ENCODE peak calls at places on chromosomes 12 and 14, in seven cellular contexts. D is hepatocyte, O is mesenchymal stem cell, Q is mammary epithelial cell, F is neural progenitor cell, L is fibroblast of lung, R is HCT116. E is an unnamed sample. For H3K36me3, the result is how much of the 10 kb centered on the place peaks cover.

GRCh38 chr12:116377194-116377735 is 99.8 kb upstream of the MED13L start:
- DNase-seq in D (no peak), L (no peak), R (no peak), Q (no peak), F (no peak), O (no peak), E (no peak)

GRCh38 chr12:45966486-45966885 is 23.9 kb downstream of the SCAF11 start:
- DNase-seq in R (no peak), L (peak), Q (no peak), F (no peak), D (no peak), O (peak), E (peak)

GRCh38 chr14:94775082-94775874 is 5.4 kb upstream of the GSC start:
- DNase-seq in O (no peak), Q (no peak), R (no peak), L (no peak), F (peak), D (no peak), E (no peak)

GRCh38 chr12:31750747-31751039 is 21.9 kb upstream of the AMN1 start:
- DNase-seq in R (no peak), F (no peak), Q (no peak), L (no peak), O (no peak), D (no peak), E (no peak)

GRCh38 chr14:75401356-75401755 is 26.5 kb upstream of the JDP2 start:
- DNase-seq in F (peak), O (peak), D (peak), R (no peak), L (peak), Q (no peak), E (no peak)

GRCh38 chr12:6824962-6825381 is 3.2 kb upstream of the P3H3 start:
- DNase-seq in Q (peak), O (peak), L (no peak), D (no peak), F (no peak), R (no peak), E (peak)

GRCh38 chr14:61257469-61258057 is 23.6 kb downstream of the TMEM30B start:
- DNase-seq in F (no peak), L (no peak), D (peak), R (no peak), O (no peak), Q (no peak), E (no peak)

GRCh38 chr12:15808250-15808971 is 19.2 kb upstream of the EPS8 start:
- DNase-seq in F (no peak), O (peak), D (no peak), R (no peak), L (peak), Q (no peak), E (peak)

GRCh38 chr12:38123566-38124246 is 192.9 kb upstream of the ALG10B start:
- DNase-seq in D (no peak), O (no peak), F (no peak), Q (no peak), R (no peak), L (no peak), E (no peak)

GRCh38 chr14:68922201-68922613 is 56.9 kb downstream of the ACTN1 start:
- DNase-seq in L (peak), D (no peak), R (no peak), Q (no peak), F (no peak), O (no peak), E (no peak)

GRCh38 chr12:92604786-92605185 is 98.0 kb upstream of the PLEKHG7 start:
- DNase-seq in O (no peak), R (no peak), D (no peak), Q (no peak), F (no peak), L (peak), E (no peak)

GRCh38 chr14:85731198-85731597 is 201.3 kb downstream of the FLRT2 start:
- DNase-seq in Q (peak), D (peak), L (peak), R (no peak), O (peak), F (no peak), E (peak)

GRCh38 chr12:28378749-28379148 is 188.5 kb downstream of the CCDC91 start:
- DNase-seq in R (no peak), Q (peak), D (no peak), F (no peak), O (no peak), L (peak), E (peak)

GRCh38 chr12:111430418-111431353 is 25.0 kb downstream of the SH2B3 start:
- DNase-seq in R (no peak), O (peak), L (no peak), Q (no peak), F (no peak), D (no peak), E (no peak)

GRCh38 chr12:126784328-126784921 is 1482.5 kb upstream of the TMEM132C start:
- DNase-seq in R (peak), D (peak), Q (peak), O (no peak), F (peak), L (no peak), E (peak)

GRCh38 chr12:117118838-117119591 is 19.8 kb upstream of the TESC start:
- DNase-seq in Q (no peak), F (peak), R (no peak), O (no peak), L (no peak), D (no peak), E (no peak)

GRCh38 chr12:123056709-123057108 is 76.2 kb downstream of the ARL6IP4 start:
- DNase-seq in O (no peak), L (no peak), F (no peak), R (no peak), D (no peak), Q (no peak), E (no peak)

GRCh38 chr12:123058471-123058870 is 78.0 kb downstream of the ARL6IP4 start:
- DNase-seq in L (no peak), Q (no peak), D (no peak), F (no peak), R (no peak), O (no peak), E (no peak)

GRCh38 chr12:123057505-123058265 is 77.2 kb downstream of the ARL6IP4 start:
- DNase-seq in Q (no peak), L (no peak), R (no peak), F (no peak), O (no peak), D (no peak), E (no peak)

GRCh38 chr12:123059501-123059900 is 79.0 kb downstream of the ARL6IP4 start:
- DNase-seq in L (no peak), Q (no peak), R (no peak), O (peak), F (no peak), D (no peak), E (no peak)

GRCh38 chr12:123058980-123059379 is 78.5 kb downstream of the ARL6IP4 start:
- DNase-seq in F (no peak), O (peak), L (peak), D (no peak), R (no peak), Q (no peak), E (no peak)
- H3K27ac ChIP-seq in F (no peak), O (no peak), L (peak), D (no peak), R (no peak), Q (no peak), E (no peak)

GRCh38 chr12:110137786-110138185 is 13.6 kb downstream of the IFT81 start:
- DNase-seq in F (no peak), O (no peak), D (peak), Q (no peak), L (no peak), R (no peak), E (no peak)
- H3K36me3 ChIP-seq in F (under half), O (under half), D (under half), Q (under half), L (under half), R (under half), E (under half)

GRCh38 chr12:50186667-50187066 is 19.5 kb upstream of the CERS5 start:
- DNase-seq in Q (peak), D (no peak), F (no peak), R (no peak), L (no peak), O (no peak), E (peak)

GRCh38 chr12:50190859-50191258 is 23.7 kb upstream of the CERS5 start:
- DNase-seq in R (no peak), Q (no peak), D (no peak), L (no peak), F (no peak), O (no peak), E (no peak)

GRCh38 chr12:50187084-50187900 is 20.1 kb upstream of the CERS5 start:
- DNase-seq in L (peak), O (peak), F (no peak), R (no peak), Q (peak), D (no peak), E (peak)

GRCh38 chr12:50188280-50188781 is 21.2 kb upstream of the CERS5 start:
- DNase-seq in Q (peak), O (peak), D (peak), R (no peak), F (no peak), L (no peak), E (peak)

DNA sequence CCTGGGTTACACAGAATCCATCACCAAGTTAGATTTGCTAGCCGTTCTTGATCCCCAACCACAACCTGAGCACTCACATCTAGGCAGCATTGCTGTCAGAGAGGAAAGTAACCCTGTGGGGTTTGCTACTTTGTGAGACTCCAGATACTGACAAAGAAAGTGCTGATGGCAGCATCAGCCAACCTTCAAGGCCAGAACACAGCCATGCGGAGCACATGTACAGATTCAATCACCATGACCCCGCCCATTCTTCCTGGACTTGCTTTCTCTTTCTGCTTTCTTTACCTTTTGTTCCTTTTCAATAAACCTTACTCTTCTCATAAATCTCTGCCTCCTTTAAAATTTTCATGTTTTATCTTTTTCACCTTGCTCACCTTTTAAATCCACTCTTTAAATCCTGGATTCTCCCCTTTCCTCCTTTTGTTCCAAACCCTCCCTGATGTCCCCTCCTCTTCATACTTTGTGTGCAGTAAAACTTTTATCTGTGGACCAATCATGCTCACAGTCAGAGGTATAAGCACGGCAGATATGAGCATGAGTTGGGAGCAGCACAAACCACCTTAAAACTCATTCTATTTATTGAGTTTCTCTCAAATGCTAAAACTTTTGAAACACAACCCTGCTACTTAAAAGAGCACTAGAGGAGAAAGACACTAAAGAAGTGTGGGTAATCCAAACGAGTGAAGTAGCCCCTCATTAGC is 21.9 kb upstream of the CERS5 start:
- DNase-seq in D (peak), O (no peak), F (no peak), L (no peak), Q (no peak), R (no peak), E (no peak)
- H3K4me2 ChIP-seq in D (peak), O (no peak), F (no peak), L (no peak), Q (no peak), R (no peak), E (peak)

GRCh38 chr12:4032906-4033628 is 159.9 kb upstream of the PARP11 start:
- DNase-seq in O (peak), F (no peak), R (no peak), L (peak), Q (peak), D (no peak), E (peak)

GRCh38 chr12:4034926-4035325 is 161.7 kb upstream of the PARP11 start:
- DNase-seq in F (no peak), O (peak), R (no peak), D (no peak), L (peak), Q (no peak), E (no peak)

GRCh38 chr12:4030938-4031702 is 157.9 kb upstream of the PARP11 start:
- DNase-seq in D (peak), F (peak), Q (peak), O (peak), R (peak), L (peak), E (peak)

GRCh38 chr12:4027412-4027811 is 154.2 kb upstream of the PARP11 start:
- DNase-seq in O (peak), R (no peak), L (no peak), F (no peak), D (peak), Q (no peak), E (no peak)

DNA sequence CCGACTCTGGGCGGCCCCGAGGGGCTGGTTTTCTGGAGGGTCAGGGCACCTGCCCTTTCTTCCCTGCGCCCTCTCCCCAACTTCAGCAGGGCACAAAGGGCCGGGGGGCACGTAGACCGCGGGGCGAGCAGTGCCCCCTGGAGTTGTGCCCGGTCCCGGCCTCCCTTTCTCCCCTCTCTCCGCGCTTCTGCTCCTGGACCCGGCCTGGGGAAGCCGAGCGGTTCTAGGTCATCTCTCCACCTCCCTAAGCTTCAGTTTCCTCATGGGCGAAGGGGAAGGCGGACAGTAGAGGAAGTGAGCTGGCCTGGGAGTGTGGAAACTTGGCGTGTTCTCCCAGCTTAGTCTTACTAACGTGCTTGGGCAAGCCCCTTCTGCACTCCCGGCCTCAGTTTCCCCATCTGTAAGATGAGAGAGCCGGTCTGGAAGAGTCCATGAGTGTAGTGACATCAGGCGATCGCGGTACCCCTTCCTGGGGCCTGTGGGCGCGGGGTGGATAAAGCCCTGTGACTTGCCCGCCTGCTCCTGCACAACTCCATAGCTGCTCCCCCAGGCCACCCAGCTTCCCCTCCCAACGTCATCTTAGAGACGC is 158.6 kb upstream of the PARP11 start:
- DNase-seq in L (no peak), R (no peak), F (no peak), O (peak), Q (peak), D (peak), E (peak)
- H3K27ac ChIP-seq in L (no peak), R (no peak), F (peak), O (no peak), Q (peak), D (peak), E (peak)

GRCh38 chr12:109878247-109878625 is 2.1 kb downstream of the GLTP start:
- DNase-seq in Q (no peak), L (no peak), D (no peak), O (no peak), F (no peak), R (no peak), E (no peak)
- H3K36me3 ChIP-seq in Q (under half), L (under half), D (under half), O (under half), F (under half), R (under half), E (under half)

DNA sequence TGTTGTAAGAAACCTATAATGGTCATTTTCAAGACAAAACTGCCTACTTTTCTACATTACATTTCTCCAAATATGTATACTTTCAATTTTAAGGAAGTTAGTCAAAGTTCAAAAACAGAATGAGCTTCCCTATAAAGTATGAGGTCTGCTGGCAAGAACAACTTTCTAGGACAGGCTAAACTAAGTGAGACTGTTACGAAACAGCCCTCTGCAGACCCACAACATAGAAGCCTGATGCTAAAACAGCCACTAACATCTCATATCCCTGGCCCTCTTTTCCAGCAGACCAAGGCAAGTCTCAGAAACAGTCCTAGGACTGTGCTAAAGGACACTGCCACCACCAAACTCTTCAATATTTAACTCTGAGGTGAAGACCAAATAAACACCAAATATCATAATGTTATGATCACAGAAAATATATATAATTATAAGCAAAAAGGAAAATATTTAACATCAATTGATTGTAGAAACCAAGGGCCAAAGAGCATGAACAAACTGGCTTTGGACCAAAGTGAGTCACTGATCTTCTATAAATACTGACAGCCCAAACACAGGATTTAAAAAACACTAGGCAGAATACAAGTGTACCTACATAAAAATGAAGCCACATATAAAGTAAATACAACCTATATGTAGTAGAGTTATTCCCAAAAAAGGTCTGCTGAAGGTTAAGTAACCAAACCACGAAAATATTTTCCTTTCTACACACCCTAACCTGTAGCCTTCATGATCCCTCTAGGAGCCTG is 27.7 kb downstream of the PPP4R3A start:
- DNase-seq in O (peak), F (no peak), L (peak), Q (no peak), R (no peak), D (no peak), E (peak)
- H3K4me2 ChIP-seq in O (no peak), F (no peak), L (peak), Q (no peak), R (no peak), D (no peak), E (no peak)

GRCh38 chr14:103444837-103445524 is 59.8 kb downstream of the MARK3 start:
- DNase-seq in D (peak), Q (no peak), O (peak), F (no peak), L (peak), R (no peak), E (peak)
- H3K27ac ChIP-seq in D (peak), Q (no peak), O (peak), F (no peak), L (no peak), R (no peak), E (no peak)

DNA sequence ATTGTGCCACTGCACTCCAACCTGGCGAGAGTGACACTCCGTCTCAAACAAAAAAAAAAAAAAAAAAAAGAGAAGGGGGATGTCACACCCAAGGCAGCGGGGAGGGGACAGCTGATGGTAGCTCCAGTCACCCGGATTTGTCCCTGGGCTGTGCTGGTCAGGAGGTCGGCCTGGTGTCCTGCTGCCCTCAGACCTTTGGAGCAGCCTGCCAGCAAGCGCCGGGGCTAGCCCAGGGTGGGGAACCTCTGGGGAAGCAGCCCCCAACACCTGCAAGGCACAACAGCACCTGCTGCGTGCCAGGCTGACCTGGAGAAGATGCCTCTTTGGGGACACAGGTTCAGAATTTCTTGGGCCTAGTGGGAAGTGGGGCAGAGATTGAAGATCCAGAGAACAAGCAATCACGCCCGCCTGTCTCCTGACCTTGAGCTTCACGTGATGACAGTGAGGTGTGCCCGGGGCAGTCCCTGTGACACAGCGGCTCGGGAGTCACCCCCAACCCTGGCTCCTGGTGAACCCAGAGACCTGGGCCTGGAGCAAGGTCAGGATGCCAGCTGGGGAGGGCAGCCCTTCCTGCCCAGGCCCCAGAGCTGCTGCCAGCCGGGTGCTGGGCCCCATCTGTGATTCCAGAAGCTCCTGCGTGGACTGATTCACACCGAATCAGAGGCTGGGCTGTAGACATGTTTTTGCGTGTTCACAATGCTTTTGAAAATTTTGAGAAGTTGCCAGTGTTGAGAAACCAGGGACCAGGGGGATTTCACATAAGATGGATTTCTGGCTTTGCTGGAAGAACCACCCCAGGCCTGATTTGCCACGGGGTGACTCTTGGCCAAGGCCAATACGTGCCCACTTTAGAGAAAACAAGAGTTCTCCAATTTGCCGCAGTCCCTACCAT is 66.4 kb downstream of the RFLNA start:
- DNase-seq in Q (peak), O (no peak), F (no peak), D (no peak), R (no peak), L (no peak), E (no peak)
- H3K36me3 ChIP-seq in Q (under half), O (half or more), F (under half), D (under half), R (under half), L (under half), E (under half)

GRCh38 chr12:64714551-64714968 is 44.6 kb downstream of the GNS start:
- DNase-seq in O (no peak), D (no peak), F (no peak), Q (no peak), R (no peak), L (no peak), E (no peak)

GRCh38 chr12:64718649-64719048 is 40.6 kb downstream of the GNS start:
- DNase-seq in D (no peak), Q (no peak), R (no peak), L (no peak), F (no peak), O (no peak), E (no peak)

GRCh38 chr12:64716839-64717455 is 42.3 kb downstream of the GNS start:
- DNase-seq in Q (no peak), D (no peak), L (no peak), R (no peak), O (no peak), F (no peak), E (peak)

GRCh38 chr12:64713372-64713771 is 45.8 kb downstream of the GNS start:
- DNase-seq in F (no peak), D (no peak), O (no peak), Q (no peak), L (no peak), R (no peak), E (no peak)

DNA sequence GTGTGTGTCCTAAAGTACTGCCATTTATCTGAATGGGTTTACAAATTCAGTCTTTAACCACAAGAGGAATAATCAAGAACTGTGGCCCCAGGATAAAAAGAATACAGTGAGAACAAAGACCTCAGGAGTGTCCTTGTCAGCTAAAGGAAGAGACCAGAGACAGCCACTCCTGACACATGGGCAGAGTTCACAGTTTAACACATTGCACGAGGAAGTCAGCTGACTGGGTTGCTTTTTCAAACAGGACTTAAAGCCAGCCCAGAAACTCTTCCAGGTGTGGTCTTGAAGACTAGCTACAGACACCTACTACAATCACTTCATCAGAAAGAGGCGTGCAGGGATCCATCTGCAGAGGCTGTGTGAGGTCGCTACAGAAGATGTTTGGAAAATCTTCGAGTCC is 42.8 kb downstream of the GNS start:
- DNase-seq in R (no peak), F (no peak), L (no peak), O (no peak), D (peak), Q (no peak), E (no peak)
- H3K4me2 ChIP-seq in R (no peak), F (no peak), L (no peak), O (no peak), D (no peak), Q (no peak), E (no peak)

E was measured in astrocyte.